ENCODE peak calls at places on chromosomes 12 and 14, in six cellular contexts. B is IMR-90, O is H1, T is H9, V is trophoblast cell, U is neuronal stem cell. D is an unnamed sample. For H3K4me1 and H3K79me1, the result is how much of the 10 kb centered on the place peaks cover.

GRCh38 chr14:22375321-22375930 is 213.6 kb downstream of the DAD1 start:
- DNase-seq in B (peak), O (no peak), T (no peak), V (peak), U (peak), D (peak)

GRCh38 chr12:120361506-120362208 is 7.3 kb downstream of the MSI1 start:
- DNase-seq in B (peak), O (peak), T (peak), V (peak), U (peak), D (peak)

GRCh38 chr14:20350280-20350679 is 6.8 kb downstream of the PARP2 start:
- DNase-seq in B (peak), O (no peak), T (no peak), V (no peak), U (no peak), D (peak)

GRCh38 chr12:75656650-75657049 is 145.2 kb upstream of the KRR1 start:
- DNase-seq in B (peak), O (no peak), T (no peak), V (peak), U (no peak), D (peak)

GRCh38 chr12:6306151-6306550 is 4.3 kb upstream of the PLEKHG6 start:
- DNase-seq in B (no peak), O (no peak), T (no peak), V (peak), U (no peak), D (no peak)

GRCh38 chr12:124501827-124502226 is 65.6 kb downstream of the NCOR2 start:
- DNase-seq in B (no peak), O (no peak), T (no peak), V (no peak), U (no peak), D (no peak)

GRCh38 chr12:110543252-110543959 is 39.7 kb downstream of the PPTC7 start:
- DNase-seq in B (peak), O (no peak), T (no peak), V (no peak), U (no peak), D (peak)

GRCh38 chr14:53491256-53491905 is 338.3 kb upstream of the DDHD1 start:
- DNase-seq in B (peak), O (no peak), T (no peak), V (no peak), U (no peak), D (peak)

GRCh38 chr12:63151061-63151897 is at the start of gene AVPR1A:
- DNase-seq in B (no peak), O (peak), T (peak), V (no peak), U (no peak), D (peak)

GRCh38 chr12:111274820-111275219 is 94.1 kb downstream of the PHETA1 start:
- DNase-seq in B (no peak), O (no peak), T (no peak), V (no peak), U (no peak), D (no peak)

GRCh38 chr12:131818821-131819585 is 9.2 kb upstream of the MMP17 start:
- DNase-seq in B (no peak), O (no peak), T (no peak), V (no peak), U (no peak), D (no peak)

GRCh38 chr12:16726879-16727278 is 120.9 kb upstream of the LMO3 start:
- DNase-seq in B (peak), O (no peak), T (no peak), V (no peak), U (no peak), D (no peak)

GRCh38 chr12:123741937-123742572 is 20.0 kb upstream of the DNAH10 start:
- DNase-seq in B (no peak), O (no peak), T (no peak), V (no peak), U (no peak), D (no peak)

DNA sequence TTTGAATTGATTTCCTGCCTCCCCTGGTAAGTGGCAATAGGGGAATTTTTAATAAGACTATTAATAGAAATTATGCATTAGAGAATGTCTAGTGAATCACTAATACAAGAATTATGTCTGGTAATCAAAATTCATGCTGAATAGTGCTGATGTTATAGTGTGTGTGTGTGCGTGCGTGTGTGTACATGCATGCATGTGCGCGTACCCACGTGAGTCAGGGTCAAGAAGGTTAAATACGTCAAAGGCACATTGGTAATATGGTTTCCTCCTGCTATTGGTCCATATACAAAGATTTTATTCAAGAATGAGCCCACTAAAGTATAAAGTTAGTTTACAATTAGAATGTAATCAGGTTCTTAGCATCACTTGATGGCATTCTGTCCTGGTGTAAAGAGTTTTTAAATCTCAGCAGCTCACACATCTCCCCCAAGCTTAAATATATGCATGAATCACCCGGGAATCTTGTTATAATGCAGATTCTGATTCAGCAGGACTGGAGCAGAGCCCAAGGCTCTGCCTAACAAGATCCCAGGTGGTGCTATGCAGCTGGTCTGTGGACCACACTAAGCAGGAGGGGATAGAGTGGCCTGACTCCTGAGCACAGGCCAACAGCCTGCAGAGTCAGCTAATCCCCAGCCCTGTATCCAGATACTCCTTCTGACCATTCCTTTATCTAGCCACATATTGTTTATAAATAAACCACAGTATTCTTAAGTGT is 43.9 kb downstream of the TTC9 start:
- DNase-seq in B (peak), O (no peak), T (peak), V (no peak), U (no peak), D (no peak)
- H3K14ac ChIP-seq in B (no peak), O (no peak), T (no peak), V (no peak), U (no peak), D (no peak)

GRCh38 chr12:98174410-98174809 is 341.0 kb upstream of the TMPO start:
- DNase-seq in B (no peak), O (no peak), T (no peak), V (no peak), U (no peak), D (no peak)

GRCh38 chr12:98182791-98183190 is 332.6 kb upstream of the TMPO start:
- DNase-seq in B (no peak), O (no peak), T (no peak), V (no peak), U (no peak), D (no peak)

GRCh38 chr12:98180603-98181002 is 334.8 kb upstream of the TMPO start:
- DNase-seq in B (no peak), O (no peak), T (no peak), V (no peak), U (no peak), D (no peak)

DNA sequence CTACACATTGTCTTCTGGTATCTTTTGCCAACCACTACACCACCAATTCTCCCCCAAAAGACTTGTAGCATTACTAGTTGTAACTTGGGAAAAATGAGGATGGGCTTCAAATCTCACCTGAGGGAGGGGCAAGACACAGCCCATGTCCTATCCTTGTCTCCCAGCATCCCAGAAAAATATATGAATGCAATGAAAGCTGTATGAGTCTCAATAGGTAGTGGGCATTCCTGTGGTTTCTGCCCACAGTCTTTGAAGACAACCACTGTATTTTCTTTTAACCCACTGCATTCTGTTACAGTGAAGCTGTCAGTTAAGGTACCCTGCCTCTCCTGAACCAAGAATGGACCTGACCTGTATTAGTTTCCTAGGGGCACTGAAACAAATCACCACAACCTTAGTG is 336.2 kb upstream of the TMPO start:
- DNase-seq in B (no peak), O (no peak), T (no peak), V (no peak), U (no peak), D (no peak)
- H3K4me1 ChIP-seq in B (under half), O (under half), T (under half), V (under half), U (under half), D (under half)

GRCh38 chr14:103016071-103016470 is 41.3 kb downstream of the CDC42BPB start:
- DNase-seq in B (no peak), O (no peak), T (peak), V (no peak), U (no peak), D (no peak)

GRCh38 chr14:103016594-103016993 is 40.8 kb downstream of the CDC42BPB start:
- DNase-seq in B (no peak), O (no peak), T (peak), V (no peak), U (no peak), D (no peak)

GRCh38 chr14:103014466-103015319 is 42.7 kb downstream of the CDC42BPB start:
- DNase-seq in B (peak), O (no peak), T (peak), V (no peak), U (peak), D (peak)

GRCh38 chr14:103013028-103013427 is 44.3 kb downstream of the CDC42BPB start:
- DNase-seq in B (no peak), O (no peak), T (no peak), V (no peak), U (no peak), D (no peak)

DNA sequence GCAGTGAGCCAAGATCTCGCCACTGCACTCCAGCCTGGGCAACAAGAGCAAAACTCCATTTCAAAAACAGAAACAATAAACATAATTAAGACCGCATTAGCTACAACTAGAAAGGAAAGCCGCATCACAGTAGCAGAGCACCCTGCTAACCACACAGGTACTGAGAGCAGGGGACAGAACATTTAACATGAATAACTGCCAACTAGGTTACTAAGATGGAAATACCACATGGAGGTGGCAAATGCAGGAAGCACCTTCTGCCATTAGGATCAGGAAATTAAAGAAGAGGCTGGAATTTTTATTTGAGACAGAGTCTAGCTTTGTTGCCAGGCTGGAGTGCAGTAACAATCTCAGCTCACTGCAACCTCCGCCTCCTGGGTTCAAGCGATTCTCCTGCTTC is 41.9 kb downstream of the CDC42BPB start:
- DNase-seq in B (no peak), O (no peak), T (peak), V (no peak), U (no peak), D (no peak)
- H3K79me1 ChIP-seq in B (half or more), O (under half), T (under half), V (under half), U (under half), D (under half)

DNA sequence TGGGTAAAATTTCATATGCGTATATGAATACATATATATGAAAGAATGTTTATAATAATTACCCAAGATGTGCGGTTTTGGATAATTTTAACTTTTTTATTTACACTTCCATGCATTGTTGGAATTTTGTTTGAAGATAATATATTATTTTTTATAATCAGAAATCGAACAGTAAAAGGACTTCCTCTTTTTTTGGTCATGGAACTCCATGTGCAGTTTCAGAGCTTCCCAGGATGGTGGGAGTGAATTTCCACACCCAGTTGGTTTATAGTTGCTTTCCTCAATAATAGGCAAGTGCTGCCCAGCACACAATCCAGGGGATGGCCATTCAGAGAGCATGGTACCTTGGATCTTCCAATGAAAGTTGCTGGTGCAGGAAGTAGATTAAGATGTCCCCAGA is 6.3 kb upstream of the EMP1 start:
- DNase-seq in B (no peak), O (no peak), T (no peak), V (no peak), U (no peak), D (no peak)
- H3K14ac ChIP-seq in B (no peak), O (no peak), T (no peak), V (no peak), U (no peak), D (no peak)

GRCh38 chr14:93032301-93032929 is 83.3 kb downstream of the ITPK1 start:
- DNase-seq in B (no peak), O (no peak), T (no peak), V (no peak), U (no peak), D (no peak)

GRCh38 chr14:93033983-93034670 is 81.6 kb downstream of the ITPK1 start:
- DNase-seq in B (no peak), O (no peak), T (peak), V (no peak), U (no peak), D (no peak)

GRCh38 chr14:93031505-93032300 is 84.0 kb downstream of the ITPK1 start:
- DNase-seq in B (no peak), O (no peak), T (no peak), V (no peak), U (no peak), D (no peak)

GRCh38 chr14:93034671-93034994 is 81.1 kb downstream of the ITPK1 start:
- DNase-seq in B (no peak), O (no peak), T (no peak), V (no peak), U (no peak), D (no peak)

DNA sequence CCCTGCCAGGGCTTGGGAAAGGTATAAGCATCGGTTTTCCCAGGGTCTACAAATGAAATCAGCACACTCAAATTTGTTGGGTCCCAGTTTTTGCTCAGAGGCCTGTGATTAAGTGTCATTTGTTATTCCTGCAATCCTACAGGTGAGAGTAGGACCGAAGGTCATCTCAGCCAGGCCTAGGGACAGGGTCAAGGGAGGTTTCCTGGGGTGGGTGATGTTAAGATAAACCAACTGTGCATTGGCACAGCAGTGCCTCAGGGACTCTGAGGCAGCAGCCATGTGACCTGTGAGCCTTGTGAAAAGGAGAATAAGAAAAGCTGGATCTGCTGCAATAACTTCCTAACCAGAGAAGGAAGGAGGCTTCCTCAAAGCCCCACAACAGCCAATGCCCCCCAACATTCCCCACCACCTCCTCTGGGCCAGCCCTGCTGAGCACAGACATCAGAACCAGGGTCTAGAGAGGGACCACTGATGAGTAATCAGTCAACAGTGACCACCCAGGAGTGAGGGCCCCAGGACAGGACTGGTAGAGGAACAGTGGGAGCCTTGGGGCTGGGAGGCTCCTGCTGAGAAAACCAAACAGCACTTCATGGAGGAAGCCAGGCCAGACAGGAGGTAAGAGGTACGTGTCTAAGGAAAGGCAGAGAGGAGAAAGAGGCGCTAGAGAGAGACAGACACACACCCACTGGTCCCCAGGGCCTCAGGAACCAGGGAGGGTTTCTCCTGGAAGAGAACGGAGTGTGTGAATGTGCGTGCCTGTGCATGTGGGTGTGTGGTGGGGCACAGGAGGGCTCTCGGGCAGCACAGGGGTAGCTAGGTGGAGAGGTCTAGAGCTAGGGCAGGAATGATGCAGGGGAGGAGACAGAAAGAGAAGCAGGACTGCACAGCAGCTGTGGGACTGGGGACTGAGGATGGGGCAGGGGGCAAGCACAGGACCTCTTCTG is 82.4 kb downstream of the ITPK1 start:
- DNase-seq in B (no peak), O (no peak), T (no peak), V (no peak), U (no peak), D (no peak)
- H3K4me1 ChIP-seq in B (under half), O (under half), T (under half), V (under half), U (half or more), D (under half)

GRCh38 chr12:48092606-48093005 is 13.3 kb downstream of the SENP1 start:
- DNase-seq in B (peak), O (no peak), T (no peak), V (no peak), U (no peak), D (no peak)
- H3K79me1 ChIP-seq in B (under half), O (under half), T (under half), V (under half), U (under half), D (under half)

GRCh38 chr14:50471838-50472465 is 60.4 kb downstream of the MAP4K5 start:
- DNase-seq in B (no peak), O (no peak), T (no peak), V (no peak), U (no peak), D (no peak)
- H3K14ac ChIP-seq in B (no peak), O (no peak), T (no peak), V (no peak), U (no peak), D (no peak)

GRCh38 chr14:68936980-68937379 is 42.1 kb downstream of the ACTN1 start:
- DNase-seq in B (no peak), O (no peak), T (no peak), V (no peak), U (no peak), D (no peak)
- H3K4me1 ChIP-seq in B (half or more), O (under half), T (under half), V (under half), U (under half), D (under half)

D was measured in mesenchymal stem cell.